ENCODE peak calls at places on chromosomes 6 and 20, in four cellular contexts. One of them, this sample, is unnamed.

GRCh38 chr6:46940433-46941226 is 18.9 kb upstream of the ADGRF5 start:
- DNase-seq in AG04450: no peak
- DNase-seq in fibroblast of pulmonary artery: no peak
- DNase-seq in A549: no peak
- DNase-seq in this sample: no peak

GRCh38 chr6:15943423-15943822 is 185.5 kb upstream of the MYLIP start:
- DNase-seq in AG04450: no peak
- DNase-seq in A549: no peak
- DNase-seq in fibroblast of pulmonary artery: no peak
- DNase-seq in this sample: no peak

GRCh38 chr6:147468634-147469033 is 39.9 kb upstream of the SAMD5 start:
- DNase-seq in fibroblast of pulmonary artery: no peak
- DNase-seq in AG04450: no peak
- DNase-seq in A549: no peak
- DNase-seq in this sample: no peak

GRCh38 chr20:51001697-51002265 is 21.1 kb downstream of the KCNG1 start:
- DNase-seq in AG04450: no peak
- DNase-seq in A549: no peak
- DNase-seq in fibroblast of pulmonary artery: no peak
- DNase-seq in this sample: no peak

GRCh38 chr6:14501240-14501639 is 383.7 kb downstream of the CD83 start:
- DNase-seq in fibroblast of pulmonary artery: no peak
- DNase-seq in AG04450: no peak
- DNase-seq in A549: no peak
- DNase-seq in this sample: no peak

GRCh38 chr20:53918949-53919361 is 151.4 kb downstream of the BCAS1 start:
- DNase-seq in fibroblast of pulmonary artery: no peak
- DNase-seq in A549: no peak
- DNase-seq in AG04450: no peak
- DNase-seq in this sample: no peak

GRCh38 chr20:61730631-61731362 is 334.9 kb downstream of the TAF4 start:
- DNase-seq in AG04450: no peak
- DNase-seq in A549: no peak
- DNase-seq in fibroblast of pulmonary artery: no peak
- DNase-seq in this sample: no peak

GRCh38 chr20:41618807-41619294 is 674 bp upstream of the CHD6 start:
- DNase-seq in AG04450: no peak
- DNase-seq in A549: no peak
- DNase-seq in fibroblast of pulmonary artery: no peak
- DNase-seq in this sample: peak

GRCh38 chr6:156347251-156348049 is 429.7 kb upstream of the ARID1B start:
- DNase-seq in AG04450: peak
- DNase-seq in A549: no peak
- DNase-seq in fibroblast of pulmonary artery: no peak
- DNase-seq in this sample: no peak

GRCh38 chr6:50062051-50062450 is 12.3 kb upstream of the DEFB112 start:
- DNase-seq in A549: no peak
- DNase-seq in AG04450: no peak
- DNase-seq in fibroblast of pulmonary artery: no peak
- DNase-seq in this sample: no peak

GRCh38 chr20:24872291-24873014 is 76.6 kb upstream of the CST7 start:
- DNase-seq in fibroblast of pulmonary artery: no peak
- DNase-seq in AG04450: no peak
- DNase-seq in A549: no peak
- DNase-seq in this sample: no peak

GRCh38 chr6:42221546-42221945 is 3.9 kb upstream of the MRPS10 start:
- DNase-seq in A549: no peak
- DNase-seq in AG04450: no peak
- DNase-seq in fibroblast of pulmonary artery: no peak
- DNase-seq in this sample: no peak

GRCh38 chr6:69980624-69981023 is 114.3 kb downstream of the COL19A1 start:
- DNase-seq in AG04450: no peak
- DNase-seq in A549: no peak
- DNase-seq in fibroblast of pulmonary artery: no peak
- DNase-seq in this sample: no peak

GRCh38 chr20:4457566-4458543 is 263.9 kb upstream of the PRND start:
- DNase-seq in AG04450: no peak
- DNase-seq in fibroblast of pulmonary artery: no peak
- DNase-seq in A549: no peak
- DNase-seq in this sample: no peak

GRCh38 chr6:84728602-84729001 is 35.8 kb downstream of the TBX18 start:
- DNase-seq in AG04450: no peak
- DNase-seq in fibroblast of pulmonary artery: peak
- DNase-seq in A549: peak
- DNase-seq in this sample: peak

GRCh38 chr20:24568842-24569241 is 99.4 kb downstream of the SYNDIG1 start:
- DNase-seq in A549: no peak
- DNase-seq in AG04450: no peak
- DNase-seq in fibroblast of pulmonary artery: no peak
- DNase-seq in this sample: no peak

GRCh38 chr20:49270177-49270576 is 7.7 kb downstream of the ZNFX1 start:
- DNase-seq in A549: no peak
- DNase-seq in AG04450: no peak
- DNase-seq in fibroblast of pulmonary artery: no peak
- DNase-seq in this sample: peak

GRCh38 chr20:53897884-53898557 is 172.4 kb downstream of the BCAS1 start:
- DNase-seq in A549: no peak
- DNase-seq in AG04450: no peak
- DNase-seq in fibroblast of pulmonary artery: no peak
- DNase-seq in this sample: no peak

GRCh38 chr6:133973109-133973971 is 20.3 kb downstream of the TBPL1 start:
- DNase-seq in AG04450: peak
- DNase-seq in fibroblast of pulmonary artery: peak
- DNase-seq in A549: peak
- DNase-seq in this sample: peak

GRCh38 chr20:20206788-20207187 is 154.5 kb downstream of the CFAP61 start:
- DNase-seq in A549: no peak
- DNase-seq in fibroblast of pulmonary artery: no peak
- DNase-seq in AG04450: no peak
- DNase-seq in this sample: no peak

GRCh38 chr20:22533823-22534751 is 50.3 kb downstream of the FOXA2 start:
- DNase-seq in AG04450: no peak
- DNase-seq in fibroblast of pulmonary artery: no peak
- DNase-seq in A549: no peak
- DNase-seq in this sample: no peak

GRCh38 chr6:14026831-14027539 is 90.6 kb upstream of the CD83 start:
- DNase-seq in AG04450: no peak
- DNase-seq in A549: no peak
- DNase-seq in fibroblast of pulmonary artery: no peak
- DNase-seq in this sample: peak

GRCh38 chr6:47188588-47189021 is 121.1 kb downstream of the TNFRSF21 start:
- DNase-seq in AG04450: no peak
- DNase-seq in A549: no peak
- DNase-seq in fibroblast of pulmonary artery: peak
- DNase-seq in this sample: peak

GRCh38 chr20:11502051-11502450 is 415.6 kb upstream of the BTBD3 start:
- DNase-seq in A549: no peak
- DNase-seq in AG04450: no peak
- DNase-seq in fibroblast of pulmonary artery: peak
- DNase-seq in this sample: no peak

GRCh38 chr20:12927489-12927888 is 81.3 kb upstream of the SPTLC3 start:
- DNase-seq in fibroblast of pulmonary artery: no peak
- DNase-seq in A549: no peak
- DNase-seq in AG04450: no peak
- DNase-seq in this sample: peak

GRCh38 chr20:54223751-54224150 is 15.9 kb downstream of the PFDN4 start:
- DNase-seq in fibroblast of pulmonary artery: no peak
- DNase-seq in AG04450: no peak
- DNase-seq in A549: no peak
- DNase-seq in this sample: no peak

GRCh38 chr6:33740204-33740608 is 6.5 kb downstream of the IP6K3 start:
- DNase-seq in AG04450: no peak
- DNase-seq in A549: no peak
- DNase-seq in fibroblast of pulmonary artery: peak
- DNase-seq in this sample: no peak

GRCh38 chr6:33692760-33693158 is 18.7 kb downstream of the UQCC2 start:
- DNase-seq in AG04450: no peak
- DNase-seq in fibroblast of pulmonary artery: no peak
- DNase-seq in A549: no peak
- DNase-seq in this sample: peak

GRCh38 chr6:109676724-109677123 is 14.3 kb downstream of the AK9 start:
- DNase-seq in fibroblast of pulmonary artery: no peak
- DNase-seq in AG04450: no peak
- DNase-seq in A549: no peak
- DNase-seq in this sample: no peak

GRCh38 chr20:39052676-39053075 is 90.5 kb downstream of the DHX35 start:
- DNase-seq in fibroblast of pulmonary artery: no peak
- DNase-seq in A549: no peak
- DNase-seq in AG04450: no peak
- DNase-seq in this sample: no peak

GRCh38 chr20:6765469-6766058 is 1.9 kb upstream of the BMP2 start:
- DNase-seq in AG04450: peak
- DNase-seq in A549: peak
- DNase-seq in fibroblast of pulmonary artery: peak
- DNase-seq in this sample: peak

DNA sequence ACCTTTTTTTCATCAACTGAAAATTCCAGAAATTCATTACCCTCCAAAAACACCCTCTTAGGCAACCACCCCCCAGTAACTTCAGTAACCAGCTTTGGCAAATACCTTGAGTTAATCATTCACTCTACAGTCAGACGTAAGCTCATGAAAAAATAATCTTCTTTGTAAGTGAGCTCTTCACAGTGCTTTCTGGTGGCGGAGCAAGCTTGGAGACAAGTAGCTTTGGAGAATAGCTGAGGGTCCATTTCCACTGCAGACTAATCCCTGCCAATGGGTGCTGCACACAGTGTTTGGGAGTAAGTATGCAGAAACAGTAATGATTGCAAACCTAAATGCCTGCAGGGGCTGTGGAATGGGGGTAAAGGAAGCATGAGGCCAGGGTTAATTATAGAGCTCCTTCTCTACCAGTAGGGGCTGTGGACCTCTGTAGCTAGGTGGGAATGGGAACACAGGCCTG is 56.8 kb upstream of the HINT3 start:
- DNase-seq in fibroblast of pulmonary artery: no peak
- DNase-seq in A549: peak
- DNase-seq in AG04450: no peak
- DNase-seq in this sample: no peak
- TF ChIP-seq CTCF in fibroblast of pulmonary artery: no peak
- TF ChIP-seq CTCF in A549: peak
- TF ChIP-seq CTCF in AG04450: no peak
- TF ChIP-seq CTCF in this sample: no peak

GRCh38 chr6:160224599-160225237 is 33.9 kb downstream of the SLC22A2 start:
- DNase-seq in A549: no peak
- DNase-seq in AG04450: no peak
- DNase-seq in fibroblast of pulmonary artery: no peak
- DNase-seq in this sample: no peak

GRCh38 chr6:160226118-160226541 is 32.5 kb downstream of the SLC22A2 start:
- DNase-seq in A549: no peak
- DNase-seq in fibroblast of pulmonary artery: no peak
- DNase-seq in AG04450: no peak
- DNase-seq in this sample: peak

GRCh38 chr6:160221918-160222317 is 36.7 kb downstream of the SLC22A2 start:
- DNase-seq in A549: no peak
- DNase-seq in fibroblast of pulmonary artery: no peak
- DNase-seq in AG04450: no peak
- DNase-seq in this sample: no peak

GRCh38 chr6:160221423-160221822 is 37.2 kb downstream of the SLC22A2 start:
- DNase-seq in AG04450: no peak
- DNase-seq in A549: no peak
- DNase-seq in fibroblast of pulmonary artery: peak
- DNase-seq in this sample: peak

DNA sequence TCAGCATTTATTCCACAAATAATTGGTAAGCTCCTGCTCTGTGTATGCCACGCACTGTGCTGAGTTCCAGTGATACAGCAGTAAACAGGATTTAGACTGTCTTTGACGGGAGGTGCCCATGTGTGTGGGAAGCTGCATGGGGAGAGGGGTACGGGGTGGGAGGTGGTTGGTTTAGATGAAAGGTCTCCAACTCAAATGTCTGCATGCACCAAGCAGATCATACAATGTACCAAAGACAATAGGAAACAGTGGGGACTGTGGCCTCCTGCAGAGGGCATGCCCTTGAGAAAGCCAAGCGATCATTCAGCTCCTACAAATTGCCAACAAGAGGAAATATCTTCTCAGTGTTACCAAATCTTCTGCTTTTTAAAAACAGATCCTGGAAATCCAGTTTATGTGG is 36.1 kb downstream of the SLC22A2 start:
- DNase-seq in A549: no peak
- DNase-seq in AG04450: no peak
- DNase-seq in fibroblast of pulmonary artery: no peak
- DNase-seq in this sample: no peak
- H3K4me3 ChIP-seq in A549: no peak
- H3K4me3 ChIP-seq in AG04450: no peak
- H3K4me3 ChIP-seq in fibroblast of pulmonary artery: no peak
- H3K4me3 ChIP-seq in this sample: no peak

GRCh38 chr6:108175176-108175591 is 9.4 kb downstream of the NR2E1 start:
- DNase-seq in fibroblast of pulmonary artery: no peak
- DNase-seq in A549: no peak
- DNase-seq in AG04450: no peak
- DNase-seq in this sample: no peak

GRCh38 chr6:108174371-108175175 is 8.8 kb downstream of the NR2E1 start:
- DNase-seq in fibroblast of pulmonary artery: peak
- DNase-seq in A549: no peak
- DNase-seq in AG04450: no peak
- DNase-seq in this sample: peak

GRCh38 chr6:108171918-108172516 is 6.2 kb downstream of the NR2E1 start:
- DNase-seq in AG04450: no peak
- DNase-seq in fibroblast of pulmonary artery: no peak
- DNase-seq in A549: no peak
- DNase-seq in this sample: no peak

GRCh38 chr6:108176281-108177089 is 10.7 kb downstream of the NR2E1 start:
- DNase-seq in fibroblast of pulmonary artery: no peak
- DNase-seq in AG04450: no peak
- DNase-seq in A549: no peak
- DNase-seq in this sample: no peak

DNA sequence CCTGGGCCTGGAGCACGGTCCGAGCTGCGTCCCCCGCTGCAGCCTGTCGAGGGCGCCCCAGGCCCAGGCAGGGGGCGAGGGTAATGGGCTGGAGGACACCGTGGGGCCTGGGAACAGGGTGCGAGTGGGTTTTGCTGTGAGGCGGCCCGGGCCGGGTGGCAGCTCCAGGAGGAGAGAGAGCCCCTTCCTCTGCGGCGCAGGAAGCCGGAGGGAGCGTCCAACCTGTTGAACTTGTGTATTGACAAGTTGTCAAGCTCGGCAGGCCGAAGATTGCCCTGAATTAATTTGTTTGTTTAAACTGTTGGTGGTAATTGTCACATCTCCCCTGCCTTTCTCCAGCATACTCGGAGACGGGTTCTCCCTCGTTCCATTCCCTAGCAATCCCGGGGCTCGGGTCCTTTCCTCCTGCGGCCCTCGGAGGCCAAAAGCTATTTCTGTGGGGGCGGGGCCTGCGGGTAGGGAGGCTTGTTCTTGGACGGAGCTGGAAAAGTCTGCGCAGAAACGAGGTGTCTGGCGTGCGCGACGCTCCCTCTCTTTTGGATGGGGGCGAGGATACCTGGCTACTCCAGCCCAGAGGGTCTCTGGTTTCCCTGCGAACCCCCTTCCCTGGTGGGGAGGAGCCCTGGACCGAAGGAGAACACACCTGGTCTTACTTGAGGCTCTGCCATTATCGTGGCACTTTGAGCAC is 9.9 kb downstream of the NR2E1 start:
- DNase-seq in AG04450: no peak
- DNase-seq in fibroblast of pulmonary artery: no peak
- DNase-seq in A549: no peak
- DNase-seq in this sample: no peak
- TF ChIP-seq CTCF in AG04450: no peak
- TF ChIP-seq CTCF in fibroblast of pulmonary artery: no peak
- TF ChIP-seq CTCF in A549: no peak
- TF ChIP-seq CTCF in this sample: no peak

GRCh38 chr6:31354788-31355539 is 2.0 kb downstream of the HLA-B start:
- DNase-seq in A549: no peak
- DNase-seq in fibroblast of pulmonary artery: no peak
- DNase-seq in AG04450: no peak
- DNase-seq in this sample: no peak
- H3K4me3 ChIP-seq in A549: no peak
- H3K4me3 ChIP-seq in fibroblast of pulmonary artery: no peak
- H3K4me3 ChIP-seq in AG04450: no peak
- H3K4me3 ChIP-seq in this sample: no peak